ENCODE peak calls at places on chromosomes 13 and 19, in seven cellular contexts. T is SJSA1, L is AG09309, U is cardiac fibroblast, W is fibroblast of mammary gland, K is heart left ventricle, X is AG09319. P is an unnamed sample.

GRCh38 chr19:38658462-38659306 is 11.2 kb downstream of the ACTN4 start:
- DNase-seq in T (peak; percentile 86), L (peak; percentile 99), U (peak; percentile 100), W (peak; percentile 100), K (no peak), X (peak; percentile 99), P (peak; percentile 70)

GRCh38 chr13:51605698-51606097 is 21.4 kb downstream of the WDFY2 start:
- DNase-seq in T (no peak), L (no peak), U (peak; percentile 47), W (no peak), K (no peak), X (no peak), P (no peak)

GRCh38 chr19:19224852-19225494 is 13.2 kb downstream of the NCAN start:
- DNase-seq in T (peak; percentile 80), L (peak; percentile 1), U (peak; percentile 54), W (peak; percentile 50), K (peak; percentile 50), X (peak; percentile 8), P (no peak)

GRCh38 chr19:2033825-2034159 is 17.3 kb downstream of the MKNK2 start:
- DNase-seq in T (no peak), L (no peak), U (no peak), W (no peak), K (no peak), X (no peak), P (no peak)

GRCh38 chr19:48674921-48675824 is 2.4 kb upstream of the NTN5 start:
- DNase-seq in T (peak; percentile 82), L (no peak), U (peak; percentile 86), W (peak; percentile 80), K (peak; percentile 79), X (peak; percentile 37), P (peak; percentile 44)

GRCh38 chr19:15323496-15324235 is 8.7 kb downstream of the BRD4 start:
- DNase-seq in T (no peak), L (no peak), U (peak; percentile 73), W (peak; percentile 80), K (peak; percentile 68), X (no peak), P (no peak)

GRCh38 chr13:48304132-48304876 is 753 bp downstream of the RB1 start:
- DNase-seq in T (no peak), L (no peak), U (peak; percentile 56), W (peak; percentile 52), K (peak; percentile 47), X (peak; percentile 19), P (no peak)

GRCh38 chr19:39200818-39201145 is 3.3 kb downstream of the SYCN start:
- DNase-seq in T (no peak), L (no peak), U (no peak), W (no peak), K (no peak), X (no peak), P (no peak)

GRCh38 chr19:17522988-17523872 is 11.8 kb downstream of the PGLS start:
- DNase-seq in T (no peak), L (no peak), U (no peak), W (no peak), K (peak; percentile 56), X (no peak), P (no peak)

GRCh38 chr19:10864538-10864899 is 6.8 kb upstream of the CARM1 start:
- DNase-seq in T (peak; percentile 85), L (no peak), U (peak; percentile 79), W (peak; percentile 71), K (peak; percentile 82), X (peak; percentile 42), P (peak; percentile 64)

GRCh38 chr19:16623576-16623975 is 4.4 kb downstream of the MED26 start:
- DNase-seq in T (no peak), L (no peak), U (no peak), W (no peak), K (no peak), X (no peak), P (no peak)

GRCh38 chr13:113506025-113506685 is 15.6 kb upstream of the DCUN1D2 start:
- DNase-seq in T (no peak), L (no peak), U (no peak), W (peak; percentile 31), K (no peak), X (no peak), P (no peak)

GRCh38 chr19:2546128-2547032 is 70.5 kb downstream of the GADD45B start:
- DNase-seq in T (peak; percentile 90), L (no peak), U (peak; percentile 55), W (peak; percentile 19), K (peak; percentile 93), X (no peak), P (no peak)

GRCh38 chr19:13484141-13484540 is 22.1 kb downstream of the CACNA1A start:
- DNase-seq in T (no peak), L (no peak), U (no peak), W (no peak), K (no peak), X (no peak), P (no peak)

GRCh38 chr13:101204270-101205011 is 211.9 kb downstream of the NALCN start:
- DNase-seq in T (no peak), L (peak; percentile 5), U (peak; percentile 13), W (peak; percentile 4), K (no peak), X (peak; percentile 28), P (no peak)

P was measured in T1000.